ENCODE peak calls at places on chromosomes 12 and 14, in four cellular contexts. C, R, G and I are unnamed samples.

GRCh38 chr14:100532916-100533630 is 54.1 kb downstream of the BEGAIN start:
- DNase-seq in C (peak; percentile 57), R (no peak), G (peak; percentile 83), I (no peak)

GRCh38 chr12:115756271-115756670 is 521.2 kb downstream of the MED13L start:
- DNase-seq in C (no peak), R (no peak), G (no peak), I (no peak)

GRCh38 chr14:68285421-68286179 is 466.0 kb downstream of the RAD51B start:
- DNase-seq in C (no peak), R (no peak), G (no peak), I (no peak)

GRCh38 chr14:34085695-34086094 is 134.8 kb upstream of the EGLN3 start:
- DNase-seq in C (no peak), R (no peak), G (no peak), I (no peak)

GRCh38 chr14:40762685-40763084 is 844.0 kb upstream of the LRFN5 start:
- DNase-seq in C (no peak), R (no peak), G (no peak), I (no peak)

GRCh38 chr12:101642115-101643067 is 47.6 kb downstream of the MYBPC1 start:
- DNase-seq in C (no peak), R (no peak), G (no peak), I (no peak)

GRCh38 chr14:28382460-28383220 is 383.9 kb upstream of the FOXG1 start:
- DNase-seq in C (no peak), R (no peak), G (no peak), I (no peak)

GRCh38 chr14:35985504-35986218 is 159.5 kb downstream of the BRMS1L start:
- DNase-seq in C (no peak), R (peak; percentile 15), G (no peak), I (no peak)

GRCh38 chr14:54446201-54446693 is 5.1 kb upstream of the CNIH1 start:
- DNase-seq in C (no peak), R (no peak), G (peak; percentile 67), I (no peak)

GRCh38 chr12:123384318-123384993 is 524 bp downstream of the KMT5A start:
- DNase-seq in C (no peak), R (no peak), G (peak; percentile 52), I (no peak)

GRCh38 chr12:14849664-14850063 is 6.3 kb upstream of the ART4 start:
- DNase-seq in C (no peak), R (no peak), G (no peak), I (no peak)

GRCh38 chr14:22848391-22849164 is 12.2 kb downstream of the MMP14 start:
- DNase-seq in C (no peak), R (no peak), G (peak; percentile 90), I (peak; percentile 32)

GRCh38 chr14:92613008-92613658 is 99.6 kb downstream of the RIN3 start:
- DNase-seq in C (no peak), R (no peak), G (no peak), I (no peak)

GRCh38 chr14:35285168-35285990 is 6.8 kb upstream of the PSMA6 start:
- DNase-seq in C (no peak), R (no peak), G (no peak), I (peak; percentile 31)

GRCh38 chr12:98188649-98189048 is 326.7 kb upstream of the TMPO start:
- DNase-seq in C (no peak), R (no peak), G (no peak), I (no peak)

GRCh38 chr12:30795660-30796507 is 41.1 kb upstream of the CAPRIN2 start:
- DNase-seq in C (no peak), R (peak; percentile 64), G (peak; percentile 55), I (peak; percentile 60)

GRCh38 chr12:14902465-14902864 is 16.8 kb upstream of the MGP start:
- DNase-seq in C (no peak), R (no peak), G (no peak), I (no peak)

GRCh38 chr14:71662291-71662790 is 269.9 kb upstream of the RGS6 start:
- DNase-seq in C (no peak), R (no peak), G (no peak), I (no peak)

GRCh38 chr14:67987596-67987995 is 168.0 kb downstream of the RAD51B start:
- DNase-seq in C (no peak), R (no peak), G (no peak), I (no peak)

GRCh38 chr14:75452900-75453816 is 25.3 kb downstream of the JDP2 start:
- DNase-seq in C (peak; percentile 89), R (no peak), G (peak; percentile 89), I (no peak)

GRCh38 chr14:68945585-68946289 is 33.4 kb downstream of the ACTN1 start:
- DNase-seq in C (no peak), R (no peak), G (no peak), I (no peak)

GRCh38 chr12:48813464-48814312 is 4.6 kb upstream of the CACNB3 start:
- DNase-seq in C (no peak), R (no peak), G (peak; percentile 69), I (no peak)

GRCh38 chr12:98646165-98646764 is 1.2 kb downstream of the APAF1 start:
- DNase-seq in C (no peak), R (peak; percentile 15), G (no peak), I (no peak)

GRCh38 chr12:28089363-28089762 is 100.9 kb upstream of the CCDC91 start:
- DNase-seq in C (no peak), R (no peak), G (no peak), I (no peak)

GRCh38 chr12:16788888-16789790 is 183.2 kb upstream of the LMO3 start:
- DNase-seq in C (no peak), R (no peak), G (no peak), I (no peak)
- TF ChIP-seq POLR2A in C (no peak), R (no peak), G (no peak), I (no peak)

DNA sequence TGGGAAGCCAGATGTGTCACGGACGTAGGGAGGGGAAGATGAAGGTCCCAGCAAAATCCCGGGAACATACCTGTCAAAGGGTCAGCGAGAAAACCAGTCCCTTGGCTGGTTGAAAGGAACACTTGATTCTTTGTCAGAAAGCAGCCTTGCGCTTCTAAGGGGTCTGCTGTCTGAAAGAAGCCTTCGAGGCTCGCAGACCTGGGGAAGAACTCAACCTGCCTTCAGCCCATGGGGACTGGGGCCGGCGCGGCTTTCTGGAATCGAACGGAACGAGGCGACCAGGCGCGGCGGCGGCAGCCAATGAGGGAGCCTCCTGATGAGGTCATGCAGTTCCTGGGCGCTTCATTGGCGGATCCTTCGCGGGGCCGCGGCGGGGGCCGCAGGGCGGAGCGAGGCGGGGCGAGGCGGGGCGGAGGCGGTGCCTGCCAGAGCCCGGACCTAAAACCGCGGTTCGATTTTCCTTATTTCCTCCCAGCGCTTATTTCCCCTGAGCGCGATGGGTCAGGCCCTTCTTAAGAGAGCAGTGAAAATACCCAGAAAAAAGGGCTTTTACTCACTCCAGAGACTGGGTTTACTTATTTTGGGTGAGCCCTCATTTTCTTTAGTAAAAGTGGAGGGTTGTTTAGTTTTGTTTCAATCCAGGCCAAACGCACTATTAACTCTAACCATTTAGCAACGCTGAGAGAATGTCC is 11.8 kb upstream of the TTC7B start:
- DNase-seq in C (peak; percentile 93), R (peak; percentile 73), G (peak; percentile 95), I (peak; percentile 77)
- TF ChIP-seq POLR2A in C (no peak), R (no peak), G (peak; percentile 66), I (no peak)

GRCh38 chr12:104215638-104216297 is at the start of gene TXNRD1:
- DNase-seq in C (peak; percentile 70), R (peak; percentile 56), G (peak; percentile 88), I (peak; percentile 86)
- TF ChIP-seq POLR2A in C (peak; percentile 38), R (no peak), G (peak; percentile 68), I (peak; percentile 27)

GRCh38 chr12:42196728-42197603 is 41.1 kb downstream of the YAF2 start:
- DNase-seq in C (no peak), R (no peak), G (no peak), I (no peak)

GRCh38 chr12:42204819-42205218 is 33.2 kb downstream of the YAF2 start:
- DNase-seq in C (no peak), R (no peak), G (no peak), I (no peak)

GRCh38 chr12:42199007-42199406 is 39.0 kb downstream of the YAF2 start:
- DNase-seq in C (no peak), R (no peak), G (no peak), I (no peak)

DNA sequence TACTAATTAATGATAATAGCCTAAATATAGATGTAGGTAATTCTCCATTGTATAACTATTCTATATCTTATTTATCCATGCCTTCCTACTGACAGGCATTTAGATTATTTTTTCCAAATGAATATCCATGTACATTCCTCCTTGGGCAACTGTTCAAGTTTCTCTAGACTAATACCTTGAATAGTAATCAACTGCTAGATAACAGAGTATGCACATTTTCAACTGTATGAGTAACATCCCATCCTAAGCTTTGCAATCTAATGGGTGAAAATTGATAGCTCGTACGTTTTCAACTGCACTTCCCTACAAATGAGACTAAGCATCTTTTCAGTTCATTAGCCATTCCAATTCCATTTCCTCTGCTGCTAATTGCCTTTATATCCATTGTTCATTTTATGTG is 37.0 kb downstream of the YAF2 start:
- DNase-seq in C (no peak), R (no peak), G (no peak), I (no peak)
- TF ChIP-seq POLR2A in C (no peak), R (no peak), G (no peak), I (no peak)

GRCh38 chr14:102079700-102079979 is 7.2 kb downstream of the HSP90AA1 start:
- DNase-seq in C (no peak), R (no peak), G (no peak), I (no peak)

GRCh38 chr14:102076793-102077759 is 9.8 kb downstream of the HSP90AA1 start:
- DNase-seq in C (no peak), R (no peak), G (no peak), I (no peak)

GRCh38 chr14:102078840-102079699 is 7.8 kb downstream of the HSP90AA1 start:
- DNase-seq in C (no peak), R (no peak), G (no peak), I (no peak)

GRCh38 chr14:102080183-102081080 is 6.4 kb downstream of the HSP90AA1 start:
- DNase-seq in C (no peak), R (no peak), G (no peak), I (no peak)

GRCh38 chr14:102078344-102078743 is 8.5 kb downstream of the HSP90AA1 start:
- DNase-seq in C (no peak), R (no peak), G (no peak), I (no peak)
- TF ChIP-seq POLR2A in C (no peak), R (no peak), G (no peak), I (peak; percentile 20)

GRCh38 chr12:120686151-120686689 is 729 bp upstream of the MLEC start:
- DNase-seq in C (peak; percentile 95), R (peak; percentile 96), G (peak; percentile 98), I (peak; percentile 77)
- TF ChIP-seq POLR2A in C (no peak), R (peak; percentile 64), G (no peak), I (peak; percentile 55)

DNA sequence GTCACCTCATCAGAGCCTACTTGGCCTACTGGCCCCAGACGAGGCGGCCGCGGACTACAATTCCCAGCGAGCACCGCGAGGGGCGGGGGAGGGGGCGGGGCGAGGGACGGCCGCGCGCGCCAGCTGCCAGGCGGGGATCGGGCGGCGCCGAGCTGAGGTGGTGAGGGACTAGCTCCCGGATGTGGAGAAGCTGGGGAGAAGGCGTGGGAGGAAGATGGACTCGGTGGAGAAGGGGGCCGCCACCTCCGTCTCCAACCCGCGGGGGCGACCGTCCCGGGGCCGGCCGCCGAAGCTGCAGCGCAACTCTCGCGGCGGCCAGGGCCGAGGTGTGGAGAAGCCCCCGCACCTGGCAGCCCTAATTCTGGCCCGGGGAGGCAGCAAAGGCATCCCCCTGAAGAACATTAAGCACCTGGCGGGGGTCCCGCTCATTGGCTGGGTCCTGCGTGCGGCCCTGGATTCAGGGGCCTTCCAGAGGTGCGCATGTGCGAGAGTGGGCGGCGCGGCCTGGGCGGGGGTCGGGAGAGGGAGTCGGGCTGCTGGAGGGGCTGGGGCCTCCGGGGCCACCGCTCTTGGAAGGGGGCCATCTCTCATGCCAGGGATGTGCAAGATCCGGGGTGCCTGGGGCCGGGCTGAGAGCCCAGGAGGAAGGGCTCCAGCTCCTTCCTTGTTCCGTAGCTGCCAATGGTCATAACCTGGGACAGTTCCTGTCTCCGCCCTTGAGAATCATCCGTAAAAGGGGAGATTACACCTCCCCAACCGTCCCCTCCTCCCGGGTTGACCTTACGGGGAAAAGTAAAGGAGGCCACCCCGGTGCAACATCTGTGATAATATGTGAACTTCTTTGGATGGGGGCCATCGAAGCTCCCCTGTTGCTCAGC is at the start of gene CMAS:
- DNase-seq in C (peak; percentile 74), R (peak; percentile 19), G (peak; percentile 87), I (peak; percentile 75)
- TF ChIP-seq POLR2A in C (peak; percentile 71), R (peak; percentile 67), G (peak; percentile 58), I (peak; percentile 45)